ENCODE peak calls at places on chromosome 3, in four cellular contexts. T is lung, U is fibroblast of mammary gland, F is upper lobe of left lung. C is an unnamed sample.

GRCh38 chr3:152391671-152392070 is 122.9 kb downstream of the MBNL1 start:
- DNase-seq in T (no peak), U (no peak), F (no peak), C (no peak)

GRCh38 chr3:64449026-64449425 is 223.8 kb upstream of the PRICKLE2 start:
- DNase-seq in T (no peak), U (no peak), F (no peak), C (no peak)

GRCh38 chr3:193828477-193828876 is 235.5 kb downstream of the OPA1 start:
- DNase-seq in T (no peak), U (no peak), F (no peak), C (no peak)

GRCh38 chr3:194738254-194739093 is 52.8 kb downstream of the FAM43A start:
- DNase-seq in T (no peak), U (peak), F (no peak), C (peak)

GRCh38 chr3:159964166-159964973 is 24.3 kb upstream of the IL12A start:
- DNase-seq in T (no peak), U (peak), F (no peak), C (peak)

GRCh38 chr3:60010778-60011177 is 961.0 kb upstream of the CFAP20DC start:
- DNase-seq in T (no peak), U (no peak), F (no peak), C (no peak)

GRCh38 chr3:140499114-140499757 is 178.6 kb upstream of the TRIM42 start:
- DNase-seq in T (no peak), U (peak), F (no peak), C (peak)

GRCh38 chr3:32432711-32433530 is 41.3 kb downstream of the CMTM7 start:
- DNase-seq in T (no peak), U (peak), F (no peak), C (peak)

GRCh38 chr3:152593242-152593641 is 241.7 kb upstream of the P2RY1 start:
- DNase-seq in T (no peak), U (no peak), F (no peak), C (no peak)

GRCh38 chr3:25094932-25095690 is 333.0 kb upstream of the RARB start:
- DNase-seq in T (no peak), U (peak), F (no peak), C (no peak)

GRCh38 chr3:196122021-196122687 is 40.3 kb upstream of the TFRC start:
- DNase-seq in T (no peak), U (peak), F (no peak), C (no peak)

GRCh38 chr3:9229886-9230285 is 19.6 kb downstream of the SRGAP3 start:
- DNase-seq in T (no peak), U (no peak), F (no peak), C (no peak)

GRCh38 chr3:84318273-84318809 is 640.4 kb upstream of the CADM2 start:
- DNase-seq in T (no peak), U (no peak), F (no peak), C (no peak)

GRCh38 chr3:106814231-106814630 is 563.0 kb upstream of the CCDC54 start:
- DNase-seq in T (no peak), U (no peak), F (no peak), C (peak)

GRCh38 chr3:5498981-5499380 is 311.5 kb downstream of the EDEM1 start:
- DNase-seq in T (no peak), U (no peak), F (no peak), C (no peak)

GRCh38 chr3:98754483-98754882 is 8.7 kb upstream of the ST3GAL6 start:
- DNase-seq in T (no peak), U (no peak), F (no peak), C (no peak)
- H3K4me3 ChIP-seq in T (no peak), U (no peak), F (no peak), C (no peak)

GRCh38 chr3:157204431-157204830 is 44.5 kb upstream of the CCNL1 start:
- DNase-seq in T (no peak), U (peak), F (no peak), C (peak)
- TF ChIP-seq CTCF in T (peak), U (peak), F (peak), C (peak)

GRCh38 chr3:88058322-88058592 is 548 bp downstream of the CGGBP1 start:
- DNase-seq in T (no peak), U (no peak), F (no peak), C (no peak)
- H3K4me3 ChIP-seq in T (peak), U (peak), F (peak), C (peak)

GRCh38 chr3:173045770-173046382 is 95.2 kb downstream of the SPATA16 start:
- DNase-seq in T (no peak), U (peak), F (no peak), C (peak)
- TF ChIP-seq CTCF in T (no peak), U (peak), F (no peak), C (peak)

GRCh38 chr3:13016083-13016725 is 57.0 kb downstream of the IQSEC1 start:
- DNase-seq in T (peak), U (no peak), F (no peak), C (no peak)
- H3K4me3 ChIP-seq in T (no peak), U (no peak), F (peak), C (no peak)

DNA sequence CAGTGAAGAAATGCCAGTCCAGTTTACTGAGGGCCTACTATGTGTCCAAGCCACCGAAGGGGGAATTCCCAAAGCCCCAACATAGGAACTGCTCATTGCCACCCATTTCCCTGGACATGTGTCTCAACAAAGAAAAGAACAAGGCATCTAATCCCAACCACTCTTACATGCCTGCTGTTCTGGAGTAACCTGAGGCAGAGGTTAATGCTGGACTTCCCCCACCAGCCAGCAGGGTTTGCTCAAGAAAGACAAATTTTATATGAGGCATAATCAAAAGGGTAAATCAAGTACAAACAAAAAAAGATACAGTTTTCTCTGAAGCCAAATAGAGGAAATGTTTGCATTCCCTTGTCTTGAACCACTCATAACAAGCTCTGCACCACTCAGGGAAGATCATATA is 4.1 kb downstream of the ADCY5 start:
- DNase-seq in T (no peak), U (no peak), F (no peak), C (no peak)
- TF ChIP-seq CTCF in T (no peak), U (no peak), F (no peak), C (no peak)

DNA sequence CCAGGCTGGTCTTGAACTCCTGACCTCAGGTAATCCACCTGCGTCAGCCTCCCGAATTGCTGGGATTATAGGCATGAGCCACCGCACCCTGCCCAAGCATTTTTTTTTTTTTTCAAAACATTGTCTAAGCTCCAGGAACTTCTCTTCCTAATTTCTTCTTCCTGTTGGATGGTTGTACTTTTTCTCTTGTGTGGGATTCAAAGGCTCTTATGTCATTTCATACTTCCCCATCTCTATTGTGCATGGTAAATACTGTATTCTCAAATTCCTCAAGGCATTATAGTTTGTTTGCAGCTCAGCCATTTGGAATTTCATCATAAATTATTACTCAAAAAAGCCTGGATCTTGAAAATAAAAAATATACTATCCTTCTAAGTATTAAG is 199.1 kb upstream of the GADL1 start:
- DNase-seq in T (no peak), U (no peak), F (no peak), C (no peak)
- H3K4me3 ChIP-seq in T (no peak), U (no peak), F (no peak), C (no peak)

DNA sequence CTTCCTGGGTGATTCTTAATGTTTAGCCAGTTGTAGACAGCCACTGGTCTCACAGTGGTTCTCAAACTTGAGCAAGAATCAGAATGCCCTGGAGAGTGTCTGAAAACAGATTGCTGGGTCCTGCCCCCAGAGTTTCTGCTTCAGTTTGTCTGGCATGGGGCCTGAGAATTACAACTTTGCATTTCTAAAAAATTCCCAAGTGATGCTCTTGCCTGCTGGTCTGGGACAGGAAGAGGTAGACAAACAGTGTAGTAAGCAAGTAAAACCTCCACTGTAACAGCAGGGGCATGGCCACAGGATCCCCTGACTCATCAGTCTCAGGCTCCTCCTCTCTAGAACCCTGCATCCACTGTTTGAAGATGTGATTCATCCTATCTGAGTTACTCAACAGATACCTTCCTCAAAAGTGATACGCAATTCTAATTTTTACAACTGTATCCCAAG is 36.5 kb downstream of the DZIP1L start:
- DNase-seq in T (no peak), U (peak), F (no peak), C (peak)
- TF ChIP-seq CTCF in T (no peak), U (no peak), F (no peak), C (no peak)

C was measured in fibroblast of pulmonary artery.